ENCODE peak calls at places on chromosomes 11 and 22, in seven cellular contexts. D, L, O, M, G, T and P are unnamed samples.

GRCh38 chr11:110128161-110128560 is 35.0 kb downstream of the ZC3H12C start:
- DNase-seq in D (no peak), L (no peak), O (peak; percentile 36), M (no peak), G (no peak), T (no peak), P (peak; percentile 69)

GRCh38 chr11:75583710-75584658 is 21.9 kb downstream of the SERPINH1 start:
- DNase-seq in D (peak; percentile 45), L (peak; percentile 83), O (peak; percentile 87), M (peak; percentile 90), G (peak; percentile 85), T (peak; percentile 82), P (peak; percentile 41)

GRCh38 chr11:34810107-34810562 is 106.0 kb downstream of the APIP start:
- DNase-seq in D (no peak), L (no peak), O (no peak), M (no peak), G (no peak), T (no peak), P (no peak)

GRCh38 chr11:76609736-76610370 is 60.7 kb downstream of the LRRC32 start:
- DNase-seq in D (no peak), L (peak; percentile 19), O (peak; percentile 5), M (no peak), G (peak; percentile 42), T (no peak), P (peak; percentile 44)

GRCh38 chr22:30235687-30236170 is 10.8 kb downstream of the LIF start:
- DNase-seq in D (no peak), L (no peak), O (no peak), M (peak; percentile 64), G (no peak), T (peak; percentile 55), P (no peak)

GRCh38 chr11:3684787-3685186 is 13.6 kb upstream of the CHRNA10 start:
- DNase-seq in D (no peak), L (no peak), O (no peak), M (no peak), G (no peak), T (no peak), P (no peak)

GRCh38 chr22:37371911-37372310 is 55.4 kb downstream of the ELFN2 start:
- DNase-seq in D (no peak), L (no peak), O (no peak), M (no peak), G (no peak), T (no peak), P (no peak)

GRCh38 chr11:106879029-106879428 is 139.2 kb downstream of the GUCY1A2 start:
- DNase-seq in D (no peak), L (no peak), O (no peak), M (no peak), G (no peak), T (no peak), P (no peak)

GRCh38 chr11:119473901-119474681 is 51.1 kb upstream of the THY1 start:
- DNase-seq in D (no peak), L (no peak), O (no peak), M (no peak), G (no peak), T (no peak), P (no peak)

GRCh38 chr11:3865388-3866193 is 10.1 kb downstream of the STIM1 start:
- DNase-seq in D (no peak), L (no peak), O (no peak), M (no peak), G (no peak), T (no peak), P (peak; percentile 73)

DNA sequence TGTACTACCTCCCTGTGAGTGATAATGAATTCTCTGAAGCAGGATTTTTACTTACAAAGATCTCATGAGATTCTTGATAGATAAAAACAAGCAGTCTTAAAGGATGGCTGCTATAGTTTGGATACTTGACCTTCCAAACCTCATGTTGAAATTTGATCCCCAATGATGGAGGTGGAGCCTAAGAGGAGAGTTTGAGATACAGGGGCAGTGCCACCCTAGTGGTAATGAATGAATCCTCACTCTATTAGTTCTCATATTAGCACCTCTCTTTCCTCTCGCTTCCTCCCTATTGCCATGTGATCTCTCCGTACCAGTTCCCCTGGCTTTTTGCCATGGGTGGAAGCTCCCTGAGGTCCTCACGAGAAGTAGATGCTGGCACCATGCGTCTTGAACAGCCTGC is 37.9 kb upstream of the OR8B8 start:
- DNase-seq in D (no peak), L (no peak), O (no peak), M (no peak), G (no peak), T (no peak), P (no peak)
- TF ChIP-seq CTCF in D (no peak), L (no peak), O (no peak), M (no peak), G (no peak), T (no peak), P (no peak)

GRCh38 chr11:10828407-10828806 is 19.7 kb upstream of the EIF4G2 start:
- DNase-seq in D (no peak), L (no peak), O (no peak), M (no peak), G (no peak), T (no peak), P (no peak)

GRCh38 chr11:10823152-10823579 is 14.4 kb upstream of the EIF4G2 start:
- DNase-seq in D (no peak), L (no peak), O (no peak), M (no peak), G (no peak), T (no peak), P (no peak)

GRCh38 chr11:10829139-10829538 is 20.4 kb upstream of the EIF4G2 start:
- DNase-seq in D (no peak), L (no peak), O (no peak), M (no peak), G (no peak), T (no peak), P (no peak)

GRCh38 chr11:10824888-10825287 is 16.2 kb upstream of the EIF4G2 start:
- DNase-seq in D (no peak), L (no peak), O (no peak), M (no peak), G (no peak), T (no peak), P (no peak)
- H3K4me3 ChIP-seq in D (no peak overlapping the region), L (no peak overlapping the region), O (no peak overlapping the region), M (no peak overlapping the region), G (no peak overlapping the region), T (no peak overlapping the region), P (no peak overlapping the region)

DNA sequence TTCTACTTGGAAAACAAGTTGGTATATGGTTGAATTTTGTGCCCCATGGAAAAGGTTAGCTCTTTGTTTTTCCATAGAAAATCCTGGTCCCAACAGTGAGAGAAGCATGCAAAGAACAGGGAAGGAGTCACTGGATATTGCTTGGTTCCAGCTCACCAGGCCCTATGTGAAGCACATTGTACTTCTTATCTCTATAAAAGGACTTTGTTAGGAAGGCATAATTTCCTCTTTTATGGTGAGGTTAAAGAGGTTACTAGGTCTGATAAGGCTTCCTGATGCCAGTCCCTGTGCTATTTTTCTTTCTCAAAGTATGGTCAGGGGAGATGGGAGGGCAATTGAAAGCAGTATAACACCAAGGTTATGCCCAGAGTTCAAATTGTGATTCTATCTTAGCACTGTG is 162.6 kb downstream of the KIF18A start:
- DNase-seq in D (no peak), L (no peak), O (no peak), M (no peak), G (no peak), T (no peak), P (no peak)
- TF ChIP-seq CTCF in D (no peak), L (no peak), O (no peak), M (no peak), G (no peak), T (no peak), P (no peak)

DNA sequence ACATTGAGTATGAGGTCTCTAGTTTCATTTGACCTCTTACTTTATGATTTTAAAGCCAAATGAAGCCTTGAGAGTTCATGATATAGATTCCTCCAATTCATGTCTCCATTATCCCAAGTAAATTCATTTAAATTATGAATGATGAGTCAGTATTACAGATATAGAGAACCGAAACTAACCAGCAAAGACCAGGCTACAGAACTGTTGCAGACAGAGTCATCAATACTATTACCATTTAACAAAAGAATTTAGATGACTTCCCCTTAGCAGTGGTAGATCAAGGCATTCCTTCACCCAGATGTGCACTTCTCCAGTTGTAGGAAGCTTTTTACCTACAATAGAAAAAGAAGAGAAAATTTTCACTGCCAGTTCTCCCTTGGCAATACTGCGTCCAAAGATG is 11.8 kb upstream of the CCDC89 start:
- DNase-seq in D (no peak), L (no peak), O (no peak), M (no peak), G (no peak), T (no peak), P (no peak)
- H3K4me3 ChIP-seq in D (no peak overlapping the region), L (no peak overlapping the region), O (no peak overlapping the region), M (no peak overlapping the region), G (no peak overlapping the region), T (no peak overlapping the region), P (no peak overlapping the region)

DNA sequence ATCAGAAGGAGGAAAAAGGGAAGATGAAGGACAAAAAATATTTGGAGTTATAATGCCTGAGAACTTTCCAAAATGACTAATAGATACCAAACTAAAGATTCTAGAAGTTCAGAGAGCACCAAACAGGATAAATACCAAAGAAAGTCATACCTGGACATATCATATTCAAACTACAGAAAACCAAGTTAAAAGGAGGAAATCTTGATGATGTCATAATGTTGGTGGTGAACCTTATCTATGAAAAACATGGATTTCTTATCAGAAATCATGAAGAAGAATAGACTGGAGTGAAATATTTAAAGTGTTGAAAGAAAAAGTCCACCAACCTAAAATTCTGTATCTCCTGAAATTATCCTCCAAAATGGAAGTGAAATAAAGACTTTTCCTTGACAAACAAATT is 389.2 kb downstream of the JRKL start:
- DNase-seq in D (no peak), L (no peak), O (no peak), M (no peak), G (no peak), T (no peak), P (no peak)
- TF ChIP-seq CTCF in D (no peak), L (no peak), O (no peak), M (no peak), G (no peak), T (no peak), P (no peak)

GRCh38 chr11:64870893-64871849 is 7.2 kb downstream of the EHD1 start:
- DNase-seq in D (peak; percentile 64), L (no peak), O (no peak), M (no peak), G (no peak), T (no peak), P (no peak)
- H3K4me3 ChIP-seq in D (no peak overlapping the region), L (no peak overlapping the region), O (no peak overlapping the region), M (no peak overlapping the region), G (no peak overlapping the region), T (no peak overlapping the region), P (peak overlapping the region; percentile 1)

DNA sequence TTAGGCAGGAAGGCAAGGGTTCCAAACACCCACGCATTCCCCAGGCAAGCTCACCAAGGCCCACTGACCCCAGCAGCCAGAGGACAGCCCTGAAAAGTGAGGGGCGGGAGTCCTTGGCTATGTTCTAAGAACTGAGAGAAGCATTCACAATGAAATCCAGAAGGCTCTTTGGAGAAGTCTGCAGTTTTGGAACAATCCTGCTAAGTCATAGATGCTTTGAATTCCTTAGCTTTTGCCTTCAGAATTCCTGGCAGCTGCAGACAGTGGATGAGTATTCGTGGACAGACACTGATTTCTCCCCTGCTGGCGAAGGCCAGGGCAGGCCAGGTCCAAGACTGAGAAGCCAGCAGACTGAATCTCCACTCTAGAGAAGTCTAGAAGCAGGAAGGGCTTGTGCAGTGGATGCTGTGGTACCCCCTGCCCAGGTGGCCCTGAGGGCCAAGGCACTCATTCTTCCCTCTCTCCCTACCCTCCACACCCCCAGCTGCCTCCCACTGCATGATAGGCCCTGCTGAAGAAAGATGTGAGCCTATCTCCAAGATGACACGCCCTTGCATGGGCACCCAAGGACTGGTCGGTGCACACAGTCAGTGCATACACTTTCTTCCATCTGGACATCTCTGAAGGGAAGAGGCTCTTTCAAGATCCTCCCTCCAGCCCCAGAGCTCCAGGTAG is 133.2 kb upstream of the TEAD1 start:
- DNase-seq in D (no peak), L (peak; percentile 45), O (no peak), M (no peak), G (peak; percentile 58), T (peak; percentile 39), P (peak; percentile 87)
- TF ChIP-seq CTCF in D (no peak), L (no peak), O (peak; percentile 52), M (no peak), G (no peak), T (no peak), P (peak; percentile 54)